ENCODE peak calls at places on chromosomes 12 and 14, in five cellular contexts. D, A, J, L and E are unnamed samples.

GRCh38 chr12:48980953-48981756 is 3.0 kb downstream of the WNT1 start:
- DNase-seq in D (no peak), A (no peak), J (peak; percentile 44), L (peak; percentile 93), E (no peak)

GRCh38 chr12:12927211-12928079 is 24.5 kb downstream of the GPRC5D start:
- DNase-seq in D (no peak), A (peak; percentile 45), J (peak; percentile 8), L (no peak), E (no peak)

GRCh38 chr14:50055461-50056228 is 60.7 kb downstream of the VCPKMT start:
- DNase-seq in D (no peak), A (no peak), J (no peak), L (no peak), E (no peak)

GRCh38 chr14:23097786-23098185 is 2.5 kb downstream of the C14orf119 start:
- DNase-seq in D (no peak), A (no peak), J (no peak), L (no peak), E (no peak)

GRCh38 chr12:24561882-24562760 is 386.8 kb downstream of the BCAT1 start:
- DNase-seq in D (no peak), A (peak; percentile 91), J (no peak), L (peak; percentile 87), E (no peak)

GRCh38 chr14:100439781-100440180 is 116.6 kb downstream of the SLC25A47 start:
- DNase-seq in D (no peak), A (peak; percentile 68), J (no peak), L (no peak), E (no peak)

GRCh38 chr12:132204064-132204821 is 60.0 kb downstream of the NOC4L start:
- DNase-seq in D (no peak), A (no peak), J (no peak), L (peak; percentile 62), E (peak; percentile 40)

GRCh38 chr12:124720687-124721500 is 142.8 kb downstream of the SCARB1 start:
- DNase-seq in D (no peak), A (peak; percentile 85), J (no peak), L (no peak), E (no peak)

GRCh38 chr12:27807063-27807703 is 27.1 kb upstream of the MANSC4 start:
- DNase-seq in D (no peak), A (no peak), J (no peak), L (no peak), E (no peak)

GRCh38 chr14:99853206-99853605 is 60.0 kb downstream of the EML1 start:
- DNase-seq in D (no peak), A (no peak), J (no peak), L (peak; percentile 65), E (no peak)

GRCh38 chr14:22333408-22334274 is 255.4 kb downstream of the DAD1 start:
- DNase-seq in D (peak; percentile 17), A (peak; percentile 86), J (no peak), L (no peak), E (peak; percentile 16)

GRCh38 chr12:101855364-101855884 is 22.0 kb upstream of the DRAM1 start:
- DNase-seq in D (no peak), A (no peak), J (no peak), L (no peak), E (no peak)

GRCh38 chr12:92253301-92253700 is 107.7 kb upstream of the BTG1 start:
- DNase-seq in D (peak; percentile 15), A (no peak), J (no peak), L (no peak), E (no peak)

GRCh38 chr12:56300644-56301464 is 724 bp upstream of the CS start:
- DNase-seq in D (no peak), A (no peak), J (no peak), L (no peak), E (no peak)

GRCh38 chr12:66756631-66757030 is 77.8 kb upstream of the GRIP1 start:
- DNase-seq in D (no peak), A (no peak), J (no peak), L (no peak), E (no peak)

GRCh38 chr14:65686761-65687160 is 274.2 kb downstream of the FUT8 start:
- DNase-seq in D (no peak), A (peak; percentile 13), J (no peak), L (peak; percentile 10), E (no peak)

GRCh38 chr12:89775336-89776005 is 66.8 kb upstream of the ATP2B1 start:
- DNase-seq in D (peak; percentile 59), A (no peak), J (no peak), L (no peak), E (peak; percentile 30)

GRCh38 chr12:14716848-14717444 is 20.5 kb upstream of the GUCY2C start:
- DNase-seq in D (no peak), A (peak; percentile 38), J (peak; percentile 24), L (peak; percentile 58), E (peak; percentile 15)

GRCh38 chr12:54025507-54026393 is 2.5 kb upstream of the HOXC6 start:
- DNase-seq in D (no peak), A (no peak), J (no peak), L (no peak), E (no peak)

GRCh38 chr12:3129301-3130052 is 52.3 kb downstream of the TSPAN9 start:
- DNase-seq in D (no peak), A (peak; percentile 69), J (no peak), L (no peak), E (peak; percentile 65)

GRCh38 chr14:70782361-70782760 is 27.0 kb downstream of the MAP3K9 start:
- DNase-seq in D (peak; percentile 58), A (peak; percentile 92), J (no peak), L (no peak), E (no peak)